ENCODE peak calls at places on chromosome 1, in seven cellular contexts. Q is pancreas; A is cardiac muscle cell; Y is GM06990; Z is AG04449; T is IMR-90; K is activated T-helper 9 cell treated with anti-CD3 and anti-CD28 coated beads, Interleukin-2, amount 50 U/mL, for 16 hours. B is an unnamed sample.

GRCh38 chr1:203539831-203540546 is 46.0 kb downstream of the OPTC start:
- DNase-seq in A (no peak), Z (no peak), Y (no peak), Q (no peak), K (no peak), T (peak; percentile 36), B (no peak)

GRCh38 chr1:63352736-63353135 is 14.7 kb upstream of the ALG6 start:
- DNase-seq in Z (no peak), A (no peak), K (no peak), Y (no peak), T (no peak), Q (no peak), B (no peak)

GRCh38 chr1:11927866-11928592 is 1.8 kb upstream of the KIAA2013 start:
- DNase-seq in Y (no peak), K (no peak), Z (no peak), A (peak; percentile 62), Q (no peak), T (peak; percentile 40), B (no peak)

GRCh38 chr1:169001353-169001752 is 105.1 kb upstream of the ATP1B1 start:
- DNase-seq in Z (no peak), Q (no peak), K (no peak), Y (no peak), A (no peak), T (no peak), B (no peak)

GRCh38 chr1:245704765-245705164 is 550.0 kb downstream of the KIF26B start:
- DNase-seq in Y (no peak), A (peak; percentile 57), Q (no peak), K (no peak), T (peak; percentile 58), Z (no peak), B (no peak)

GRCh38 chr1:240946926-240947325 is 335.0 kb upstream of the GREM2 start:
- DNase-seq in T (peak; percentile 54), K (no peak), A (peak; percentile 30), Z (peak; percentile 9), Q (no peak), Y (no peak), B (peak; percentile 7)

GRCh38 chr1:65541161-65541560 is 120.7 kb downstream of the LEPR start:
- DNase-seq in A (no peak), Q (no peak), T (no peak), Y (no peak), K (no peak), Z (no peak), B (no peak)

GRCh38 chr1:238608139-238608538 is 717.4 kb upstream of the ZP4 start:
- DNase-seq in Q (no peak), A (no peak), Y (no peak), T (no peak), Z (no peak), K (no peak), B (no peak)

GRCh38 chr1:164240081-164240480 is 318.9 kb upstream of the PBX1 start:
- DNase-seq in Q (no peak), A (peak; percentile 9), Y (no peak), Z (no peak), T (no peak), K (no peak), B (no peak)

GRCh38 chr1:16215882-16216753 is 3.7 kb upstream of the ARHGEF19 start:
- DNase-seq in Z (no peak), A (peak; percentile 94), K (peak; percentile 32), Q (peak; percentile 80), Y (peak; percentile 59), T (peak; percentile 69), B (peak; percentile 57)